ENCODE peak calls at places on chromosomes 5 and 9, in seven cellular contexts. One of them, this sample, is unnamed.

GRCh38 chr5:74161171-74161570 is 479.4 kb downstream of the ENC1 start:
- DNase-seq in head of caudate nucleus: no peak
- DNase-seq in iris pigment epithelial cell: no peak
- DNase-seq in GM13976: no peak
- DNase-seq in naive thymus-derived CD8-positive, alpha-beta T cell: no peak
- DNase-seq in upper lobe of right lung: no peak
- DNase-seq in brain microvascular endothelial cell: no peak
- DNase-seq in this sample: no peak

GRCh38 chr5:31153523-31153922 is 40.0 kb upstream of the CDH6 start:
- DNase-seq in naive thymus-derived CD8-positive, alpha-beta T cell: no peak
- DNase-seq in GM13976: no peak
- DNase-seq in upper lobe of right lung: no peak
- DNase-seq in brain microvascular endothelial cell: peak
- DNase-seq in iris pigment epithelial cell: peak
- DNase-seq in head of caudate nucleus: no peak
- DNase-seq in this sample: no peak

GRCh38 chr9:127290666-127291065 is 26.1 kb downstream of the GARNL3 start:
- DNase-seq in naive thymus-derived CD8-positive, alpha-beta T cell: no peak
- DNase-seq in head of caudate nucleus: no peak
- DNase-seq in iris pigment epithelial cell: no peak
- DNase-seq in upper lobe of right lung: no peak
- DNase-seq in brain microvascular endothelial cell: no peak
- DNase-seq in GM13976: no peak
- DNase-seq in this sample: no peak

GRCh38 chr9:133428579-133429215 is 6.5 kb downstream of the ADAMTS13 start:
- DNase-seq in GM13976: peak
- DNase-seq in iris pigment epithelial cell: no peak
- DNase-seq in head of caudate nucleus: no peak
- DNase-seq in brain microvascular endothelial cell: no peak
- DNase-seq in naive thymus-derived CD8-positive, alpha-beta T cell: no peak
- DNase-seq in upper lobe of right lung: no peak
- DNase-seq in this sample: peak

GRCh38 chr9:38114905-38115304 is 45.9 kb upstream of the SHB start:
- DNase-seq in naive thymus-derived CD8-positive, alpha-beta T cell: no peak
- DNase-seq in head of caudate nucleus: no peak
- DNase-seq in GM13976: no peak
- DNase-seq in upper lobe of right lung: no peak
- DNase-seq in iris pigment epithelial cell: no peak
- DNase-seq in brain microvascular endothelial cell: no peak
- DNase-seq in this sample: no peak

GRCh38 chr9:104138243-104138642 is 44.1 kb downstream of the SMC2 start:
- DNase-seq in head of caudate nucleus: no peak
- DNase-seq in iris pigment epithelial cell: no peak
- DNase-seq in upper lobe of right lung: no peak
- DNase-seq in GM13976: no peak
- DNase-seq in naive thymus-derived CD8-positive, alpha-beta T cell: no peak
- DNase-seq in brain microvascular endothelial cell: no peak
- DNase-seq in this sample: no peak

GRCh38 chr9:129697956-129698757 is 32.7 kb downstream of the PRRX2 start:
- DNase-seq in brain microvascular endothelial cell: no peak
- DNase-seq in upper lobe of right lung: no peak
- DNase-seq in naive thymus-derived CD8-positive, alpha-beta T cell: no peak
- DNase-seq in iris pigment epithelial cell: peak
- DNase-seq in head of caudate nucleus: no peak
- DNase-seq in GM13976: no peak
- DNase-seq in this sample: peak

GRCh38 chr5:157511656-157512644 is 51.9 kb downstream of the NIPAL4 start:
- DNase-seq in GM13976: no peak
- DNase-seq in upper lobe of right lung: peak
- DNase-seq in iris pigment epithelial cell: peak
- DNase-seq in naive thymus-derived CD8-positive, alpha-beta T cell: no peak
- DNase-seq in head of caudate nucleus: peak
- DNase-seq in brain microvascular endothelial cell: peak
- DNase-seq in this sample: peak

GRCh38 chr5:37834542-37835399 is 5.1 kb downstream of the GDNF start:
- DNase-seq in GM13976: no peak
- DNase-seq in brain microvascular endothelial cell: no peak
- DNase-seq in naive thymus-derived CD8-positive, alpha-beta T cell: no peak
- DNase-seq in iris pigment epithelial cell: no peak
- DNase-seq in head of caudate nucleus: no peak
- DNase-seq in upper lobe of right lung: no peak
- DNase-seq in this sample: no peak

GRCh38 chr9:120891255-120891954 is 14.4 kb upstream of the PHF19 start:
- DNase-seq in GM13976: no peak
- DNase-seq in naive thymus-derived CD8-positive, alpha-beta T cell: peak
- DNase-seq in head of caudate nucleus: no peak
- DNase-seq in upper lobe of right lung: no peak
- DNase-seq in iris pigment epithelial cell: no peak
- DNase-seq in brain microvascular endothelial cell: no peak
- DNase-seq in this sample: no peak

GRCh38 chr9:111720170-111720569 is 58.8 kb downstream of the GNG10 start:
- DNase-seq in head of caudate nucleus: no peak
- DNase-seq in naive thymus-derived CD8-positive, alpha-beta T cell: no peak
- DNase-seq in iris pigment epithelial cell: no peak
- DNase-seq in upper lobe of right lung: no peak
- DNase-seq in GM13976: no peak
- DNase-seq in brain microvascular endothelial cell: no peak
- DNase-seq in this sample: no peak

GRCh38 chr9:129437626-129438323 is 183.1 kb downstream of the C9orf50 start:
- DNase-seq in iris pigment epithelial cell: no peak
- DNase-seq in brain microvascular endothelial cell: no peak
- DNase-seq in naive thymus-derived CD8-positive, alpha-beta T cell: no peak
- DNase-seq in upper lobe of right lung: no peak
- DNase-seq in head of caudate nucleus: no peak
- DNase-seq in GM13976: no peak
- DNase-seq in this sample: no peak

GRCh38 chr5:122701640-122702523 is 73.0 kb upstream of the SNX2 start:
- DNase-seq in iris pigment epithelial cell: no peak
- DNase-seq in head of caudate nucleus: no peak
- DNase-seq in naive thymus-derived CD8-positive, alpha-beta T cell: no peak
- DNase-seq in brain microvascular endothelial cell: no peak
- DNase-seq in GM13976: peak
- DNase-seq in upper lobe of right lung: no peak
- DNase-seq in this sample: no peak

GRCh38 chr5:112146323-112146848 is 272.7 kb downstream of the EPB41L4A start:
- DNase-seq in iris pigment epithelial cell: peak
- DNase-seq in naive thymus-derived CD8-positive, alpha-beta T cell: no peak
- DNase-seq in brain microvascular endothelial cell: peak
- DNase-seq in GM13976: peak
- DNase-seq in head of caudate nucleus: no peak
- DNase-seq in upper lobe of right lung: no peak
- DNase-seq in this sample: peak

GRCh38 chr9:19074229-19074628 is 25.0 kb downstream of the RRAGA start:
- DNase-seq in brain microvascular endothelial cell: no peak
- DNase-seq in naive thymus-derived CD8-positive, alpha-beta T cell: no peak
- DNase-seq in iris pigment epithelial cell: no peak
- DNase-seq in upper lobe of right lung: no peak
- DNase-seq in GM13976: no peak
- DNase-seq in head of caudate nucleus: no peak
- DNase-seq in this sample: no peak

GRCh38 chr9:138067594-138068367 is 190.2 kb downstream of the CACNA1B start:
- DNase-seq in upper lobe of right lung: peak
- DNase-seq in head of caudate nucleus: no peak
- DNase-seq in iris pigment epithelial cell: no peak
- DNase-seq in GM13976: no peak
- DNase-seq in naive thymus-derived CD8-positive, alpha-beta T cell: no peak
- DNase-seq in brain microvascular endothelial cell: no peak
- DNase-seq in this sample: no peak

GRCh38 chr9:135995816-135996215 is 34.6 kb upstream of the UBAC1 start:
- DNase-seq in naive thymus-derived CD8-positive, alpha-beta T cell: no peak
- DNase-seq in upper lobe of right lung: no peak
- DNase-seq in head of caudate nucleus: no peak
- DNase-seq in GM13976: no peak
- DNase-seq in iris pigment epithelial cell: no peak
- DNase-seq in brain microvascular endothelial cell: no peak
- DNase-seq in this sample: no peak

GRCh38 chr5:41925555-41925946 is 470 bp downstream of the FBXO4 start:
- DNase-seq in head of caudate nucleus: peak
- DNase-seq in iris pigment epithelial cell: no peak
- DNase-seq in GM13976: peak
- DNase-seq in naive thymus-derived CD8-positive, alpha-beta T cell: no peak
- DNase-seq in brain microvascular endothelial cell: peak
- DNase-seq in upper lobe of right lung: no peak
- DNase-seq in this sample: peak

GRCh38 chr9:110443878-110444245 is 106.2 kb upstream of the TXNDC8 start:
- DNase-seq in iris pigment epithelial cell: peak
- DNase-seq in GM13976: no peak
- DNase-seq in brain microvascular endothelial cell: no peak
- DNase-seq in upper lobe of right lung: no peak
- DNase-seq in naive thymus-derived CD8-positive, alpha-beta T cell: no peak
- DNase-seq in head of caudate nucleus: no peak
- DNase-seq in this sample: peak

GRCh38 chr5:180283026-180283615 is 8.8 kb downstream of the MAPK9 start:
- DNase-seq in naive thymus-derived CD8-positive, alpha-beta T cell: no peak
- DNase-seq in GM13976: no peak
- DNase-seq in brain microvascular endothelial cell: no peak
- DNase-seq in upper lobe of right lung: no peak
- DNase-seq in iris pigment epithelial cell: no peak
- DNase-seq in head of caudate nucleus: no peak
- DNase-seq in this sample: no peak

GRCh38 chr5:102411-103043 is 10.6 kb downstream of the PLEKHG4B start:
- DNase-seq in brain microvascular endothelial cell: no peak
- DNase-seq in naive thymus-derived CD8-positive, alpha-beta T cell: no peak
- DNase-seq in upper lobe of right lung: no peak
- DNase-seq in iris pigment epithelial cell: no peak
- DNase-seq in GM13976: no peak
- DNase-seq in head of caudate nucleus: no peak
- DNase-seq in this sample: no peak

GRCh38 chr5:168892618-168893017 is 313.4 kb upstream of the PANK3 start:
- DNase-seq in head of caudate nucleus: no peak
- DNase-seq in brain microvascular endothelial cell: no peak
- DNase-seq in GM13976: no peak
- DNase-seq in naive thymus-derived CD8-positive, alpha-beta T cell: no peak
- DNase-seq in upper lobe of right lung: no peak
- DNase-seq in iris pigment epithelial cell: no peak
- DNase-seq in this sample: no peak

GRCh38 chr5:153404747-153405146 is 85.7 kb upstream of the GRIA1 start:
- DNase-seq in head of caudate nucleus: no peak
- DNase-seq in GM13976: no peak
- DNase-seq in iris pigment epithelial cell: no peak
- DNase-seq in brain microvascular endothelial cell: no peak
- DNase-seq in naive thymus-derived CD8-positive, alpha-beta T cell: no peak
- DNase-seq in upper lobe of right lung: no peak
- DNase-seq in this sample: no peak

GRCh38 chr9:124810513-124811355 is 33.8 kb downstream of the OLFML2A start:
- DNase-seq in upper lobe of right lung: no peak
- DNase-seq in naive thymus-derived CD8-positive, alpha-beta T cell: no peak
- DNase-seq in brain microvascular endothelial cell: peak
- DNase-seq in head of caudate nucleus: no peak
- DNase-seq in GM13976: no peak
- DNase-seq in iris pigment epithelial cell: peak
- DNase-seq in this sample: peak

GRCh38 chr5:151199581-151200185 is 24.2 kb downstream of the CCDC69 start:
- DNase-seq in upper lobe of right lung: peak
- DNase-seq in GM13976: no peak
- DNase-seq in iris pigment epithelial cell: no peak
- DNase-seq in head of caudate nucleus: no peak
- DNase-seq in brain microvascular endothelial cell: no peak
- DNase-seq in naive thymus-derived CD8-positive, alpha-beta T cell: no peak
- DNase-seq in this sample: no peak

GRCh38 chr5:141732417-141732816 is 50.4 kb upstream of the ARAP3 start:
- DNase-seq in naive thymus-derived CD8-positive, alpha-beta T cell: no peak
- DNase-seq in brain microvascular endothelial cell: no peak
- DNase-seq in head of caudate nucleus: no peak
- DNase-seq in iris pigment epithelial cell: no peak
- DNase-seq in upper lobe of right lung: no peak
- DNase-seq in GM13976: no peak
- DNase-seq in this sample: no peak

GRCh38 chr9:72935595-72935994 is 17.3 kb downstream of the ALDH1A1 start:
- DNase-seq in iris pigment epithelial cell: no peak
- DNase-seq in GM13976: no peak
- DNase-seq in naive thymus-derived CD8-positive, alpha-beta T cell: no peak
- DNase-seq in upper lobe of right lung: no peak
- DNase-seq in head of caudate nucleus: no peak
- DNase-seq in brain microvascular endothelial cell: no peak
- DNase-seq in this sample: no peak